ENCODE peak calls at places on chromosome 20, in four cellular contexts. N is IMR-90, O is H1, T is mesendoderm. C is an unnamed sample.

GRCh38 chr20:64232794-64233193 is 22.8 kb upstream of the PCMTD2 start:
- DNase-seq in N (no peak), O (no peak), T (no peak), C (no peak)

GRCh38 chr20:63475209-63475608 is 2.8 kb upstream of the KCNQ2 start:
- DNase-seq in N (peak), O (no peak), T (peak), C (peak)

GRCh38 chr20:14478126-14478525 is 140.7 kb upstream of the FLRT3 start:
- DNase-seq in N (no peak), O (no peak), T (no peak), C (no peak)

GRCh38 chr20:56793916-56794315 is 164.8 kb downstream of the TFAP2C start:
- DNase-seq in N (no peak), O (no peak), T (no peak), C (no peak)

GRCh38 chr20:46222521-46223007 is 85.7 kb downstream of the CDH22 start:
- DNase-seq in N (no peak), O (no peak), T (peak), C (peak)

GRCh38 chr20:22974354-22974753 is 60.8 kb upstream of the SSTR4 start:
- DNase-seq in N (no peak), O (no peak), T (peak), C (peak)

GRCh38 chr20:39258253-39258652 is 296.1 kb downstream of the DHX35 start:
- DNase-seq in N (no peak), O (no peak), T (no peak), C (no peak)

GRCh38 chr20:52461602-52462001 is 270.0 kb upstream of the ZFP64 start:
- DNase-seq in N (no peak), O (no peak), T (no peak), C (no peak)

GRCh38 chr20:64065062-64065972 is 2.3 kb downstream of the TCEA2 start:
- DNase-seq in N (no peak), O (no peak), T (no peak), C (no peak)

GRCh38 chr20:21513881-21514540 is at the start of gene NKX2-2:
- DNase-seq in N (no peak), O (no peak), T (peak), C (peak)

GRCh38 chr20:37828584-37829527 is 74.1 kb upstream of the VSTM2L start:
- DNase-seq in N (no peak), O (no peak), T (no peak), C (no peak)

GRCh38 chr20:38649275-38649891 is 47.8 kb downstream of the ARHGAP40 start:
- DNase-seq in N (no peak), O (no peak), T (no peak), C (peak)

GRCh38 chr20:44728835-44729342 is 13.7 kb downstream of the CCN5 start:
- DNase-seq in N (peak), O (no peak), T (peak), C (peak)

GRCh38 chr20:31543966-31544598 is 29.8 kb downstream of the HM13 start:
- DNase-seq in N (peak), O (no peak), T (peak), C (no peak)

GRCh38 chr20:2991532-2991931 is 51.9 kb upstream of the GNRH2 start:
- DNase-seq in N (no peak), O (no peak), T (peak), C (no peak)

GRCh38 chr20:63187338-63188158 is 28.4 kb downstream of the YTHDF1 start:
- DNase-seq in N (no peak), O (no peak), T (no peak), C (no peak)

GRCh38 chr20:13458860-13459451 is 179.8 kb downstream of the TASP1 start:
- DNase-seq in N (peak), O (no peak), T (peak), C (no peak)

GRCh38 chr20:44494266-44494665 is 18.6 kb downstream of the TTPAL start:
- DNase-seq in N (peak), O (no peak), T (no peak), C (no peak)

GRCh38 chr20:25553819-25554296 is 31.5 kb downstream of the NINL start:
- DNase-seq in N (peak), O (no peak), T (no peak), C (no peak)

GRCh38 chr20:8720089-8720488 is 348.8 kb upstream of the PLCB4 start:
- DNase-seq in N (no peak), O (no peak), T (no peak), C (no peak)

GRCh38 chr20:10671850-10672578 is 1.8 kb downstream of the JAG1 start:
- DNase-seq in N (peak), O (no peak), T (peak), C (peak)

GRCh38 chr20:32727663-32728062 is 15.6 kb downstream of the COMMD7 start:
- DNase-seq in N (peak), O (no peak), T (peak), C (no peak)

GRCh38 chr20:24422361-24422760 is 47.1 kb upstream of the SYNDIG1 start:
- DNase-seq in N (no peak), O (no peak), T (no peak), C (no peak)

GRCh38 chr20:24418731-24419130 is 50.7 kb upstream of the SYNDIG1 start:
- DNase-seq in N (no peak), O (no peak), T (no peak), C (no peak)

GRCh38 chr20:24420567-24420966 is 48.9 kb upstream of the SYNDIG1 start:
- DNase-seq in N (no peak), O (no peak), T (no peak), C (no peak)

GRCh38 chr20:24421071-24421470 is 48.4 kb upstream of the SYNDIG1 start:
- DNase-seq in N (no peak), O (no peak), T (no peak), C (no peak)

GRCh38 chr20:24419786-24420185 is 49.6 kb upstream of the SYNDIG1 start:
- DNase-seq in N (no peak), O (no peak), T (peak), C (no peak)
- H3K56ac ChIP-seq in N (no peak), O (no peak), T (no peak), C (no peak)

GRCh38 chr20:16477632-16478031 is 95.6 kb downstream of the KIF16B start:
- DNase-seq in N (peak), O (no peak), T (no peak), C (no peak)

GRCh38 chr20:16483024-16483423 is 90.2 kb downstream of the KIF16B start:
- DNase-seq in N (no peak), O (no peak), T (no peak), C (no peak)

GRCh38 chr20:16481977-16482376 is 91.3 kb downstream of the KIF16B start:
- DNase-seq in N (no peak), O (no peak), T (no peak), C (no peak)

GRCh38 chr20:16476032-16476431 is 97.2 kb downstream of the KIF16B start:
- DNase-seq in N (peak), O (no peak), T (peak), C (no peak)

GRCh38 chr20:16479666-16480065 is 93.6 kb downstream of the KIF16B start:
- DNase-seq in N (peak), O (no peak), T (no peak), C (no peak)
- H3K56ac ChIP-seq in N (no peak), O (no peak), T (no peak), C (no peak)

GRCh38 chr20:48094944-48095343 is 309.7 kb upstream of the SULF2 start:
- DNase-seq in N (no peak), O (no peak), T (no peak), C (no peak)
- H3K56ac ChIP-seq in N (no peak), O (no peak), T (no peak), C (no peak)

DNA sequence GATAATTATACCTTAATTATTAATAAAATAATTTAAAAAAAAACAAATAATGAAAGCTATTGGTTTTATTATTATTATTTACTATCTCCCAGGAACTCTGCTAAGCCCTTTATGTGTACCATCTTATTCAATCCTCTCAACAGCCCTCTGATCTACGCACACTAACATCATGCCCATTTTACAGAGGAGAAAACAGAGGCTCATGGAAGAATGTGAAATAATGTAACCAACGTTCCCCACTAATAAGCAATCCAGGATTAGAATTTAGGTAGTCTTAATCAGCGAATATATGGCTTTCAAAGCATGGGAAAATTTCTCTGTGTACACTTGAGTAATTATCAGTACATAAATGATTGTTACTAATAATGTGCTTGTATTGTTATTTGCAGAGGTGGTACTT is 89.0 kb downstream of the MAFB start:
- DNase-seq in N (no peak), O (no peak), T (no peak), C (no peak)
- H3K56ac ChIP-seq in N (no peak), O (no peak), T (no peak), C (no peak)

DNA sequence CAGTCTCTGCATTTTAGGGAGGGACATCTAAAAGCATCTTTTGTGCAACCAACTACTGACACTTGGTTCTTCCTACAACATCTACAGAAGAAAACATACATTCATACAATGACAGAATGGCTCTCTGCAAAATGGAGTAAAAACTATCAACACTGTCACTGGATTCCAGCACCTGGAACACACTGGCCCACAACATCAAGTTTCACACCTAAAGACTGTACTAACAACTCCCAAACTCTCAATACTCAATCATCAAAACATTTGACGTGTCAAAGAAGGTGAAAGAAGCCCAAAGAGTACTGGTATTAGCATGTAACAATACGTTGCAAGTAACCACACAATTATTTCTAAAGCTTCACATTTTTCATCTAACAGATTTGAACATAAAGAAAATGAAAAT is 2.2 kb downstream of the CPNE1 start:
- DNase-seq in N (no peak), O (no peak), T (no peak), C (no peak)
- H3K56ac ChIP-seq in N (no peak), O (no peak), T (no peak), C (no peak)

GRCh38 chr20:59007758-59008511 is 881 bp upstream of the CTSZ start:
- DNase-seq in N (no peak), O (no peak), T (no peak), C (no peak)
- H3K56ac ChIP-seq in N (no peak), O (no peak), T (peak), C (no peak)